ENCODE peak calls at places on chromosomes 2 and 18, in ten cellular contexts. A, V, N, X, B, K, R, T, G and P are unnamed samples.
A peak's percentile ranks its signal among the peaks of the same experiment; 100 is the strongest.

GRCh38 chr2:206457188-206457634 is 13.9 kb downstream of the ADAM23 start:
- DNase-seq in N (no peak), R (no peak), G (no peak), X (no peak), K (no peak), A (no peak), B (no peak), V (no peak), T (no peak), P (no peak)

GRCh38 chr2:122389694-122390093 is 634.2 kb downstream of the TSN start:
- DNase-seq in B (no peak), G (no peak), X (no peak), T (no peak), N (no peak), V (no peak), R (no peak), K (no peak), A (no peak), P (no peak)

GRCh38 chr18:36708366-36708765 is 120.4 kb downstream of the TPGS2 start:
- DNase-seq in R (no peak), N (no peak), A (no peak), B (no peak), X (no peak), T (no peak), V (no peak), K (no peak), G (no peak), P (no peak)

GRCh38 chr18:63119647-63120046 is 199.9 kb downstream of the BCL2 start:
- DNase-seq in K (peak; percentile 4), T (peak; percentile 20), R (peak; percentile 19), A (no peak), V (peak; percentile 29), B (peak; percentile 40), N (peak; percentile 50), X (no peak), G (no peak), P (peak; percentile 30)

GRCh38 chr2:196925445-196925767 is 1.1 kb downstream of the PGAP1 start:
- DNase-seq in A (no peak), R (no peak), B (no peak), V (no peak), T (no peak), G (no peak), K (no peak), X (no peak), N (peak; percentile 19), P (peak; percentile 47)

GRCh38 chr18:48217306-48218250 is 191.6 kb downstream of the ZBTB7C start:
- DNase-seq in T (no peak), R (no peak), G (no peak), N (no peak), X (no peak), A (no peak), V (no peak), K (no peak), B (no peak), P (no peak)

GRCh38 chr2:120442923-120443571 is 97.1 kb downstream of the INHBB start:
- DNase-seq in A (peak; percentile 89), N (no peak), R (peak; percentile 11), K (no peak), X (no peak), B (peak; percentile 49), V (no peak), T (peak; percentile 47), G (peak; percentile 44), P (no peak)

GRCh38 chr2:47803770-47804169 is 20.8 kb downstream of the MSH6 start:
- DNase-seq in G (no peak), R (no peak), V (no peak), A (no peak), K (no peak), X (no peak), B (no peak), N (no peak), T (no peak), P (no peak)

GRCh38 chr2:36963734-36964133 is 2.6 kb downstream of the STRN start:
- DNase-seq in N (no peak), A (no peak), V (no peak), R (no peak), T (no peak), K (no peak), G (no peak), B (no peak), X (no peak), P (no peak)

GRCh38 chr18:8701546-8702118 is 3.7 kb upstream of the MTCL1 start:
- DNase-seq in R (no peak), N (peak; percentile 86), X (no peak), A (no peak), G (no peak), B (no peak), T (no peak), K (no peak), V (peak; percentile 84), P (peak; percentile 84)

GRCh38 chr2:222791946-222792649 is 68.7 kb upstream of the ACSL3 start:
- DNase-seq in X (no peak), G (no peak), T (no peak), R (no peak), N (peak; percentile 50), K (no peak), B (no peak), V (no peak), A (peak; percentile 74), P (no peak)

GRCh38 chr2:134671498-134671897 is 47.3 kb downstream of the TMEM163 start:
- DNase-seq in K (no peak), T (peak; percentile 63), V (no peak), N (no peak), G (no peak), R (no peak), X (no peak), B (no peak), A (no peak), P (no peak)

GRCh38 chr2:175366814-175367213 is 185.3 kb upstream of the ATP5MC3 start:
- DNase-seq in V (peak; percentile 41), B (peak; percentile 60), T (peak; percentile 42), G (peak; percentile 10), X (no peak), A (no peak), R (peak; percentile 67), N (peak; percentile 65), K (peak; percentile 37), P (peak; percentile 62)

GRCh38 chr18:4319738-4320677 is 135.1 kb downstream of the DLGAP1 start:
- DNase-seq in B (no peak), T (no peak), R (no peak), N (no peak), X (no peak), A (no peak), K (no peak), G (no peak), V (no peak), P (no peak)

GRCh38 chr18:44839239-44839666 is 158.6 kb downstream of the SETBP1 start:
- DNase-seq in R (peak; percentile 65), B (peak; percentile 11), X (no peak), G (peak; percentile 63), V (no peak), A (peak; percentile 79), N (peak; percentile 58), T (no peak), K (no peak), P (peak; percentile 4)

GRCh38 chr2:187478719-187479118 is 30.7 kb upstream of the CALCRL start:
- DNase-seq in G (no peak), R (no peak), K (no peak), X (no peak), A (no peak), V (no peak), T (no peak), B (no peak), N (no peak), P (peak; percentile 6)

GRCh38 chr2:160494243-160494642 is 636 bp upstream of the RBMS1 start:
- DNase-seq in V (no peak), X (no peak), K (no peak), T (no peak), A (no peak), N (no peak), B (peak; percentile 10), R (no peak), G (no peak), P (peak; percentile 5)

GRCh38 chr2:240387669-240388358 is 47.6 kb upstream of the GPC1 start:
- DNase-seq in A (peak; percentile 40), V (peak; percentile 95), R (peak; percentile 97), G (no peak), N (peak; percentile 82), X (no peak), T (no peak), K (no peak), B (no peak), P (peak; percentile 97)

GRCh38 chr2:235235977-235236767 is 257.7 kb upstream of the AGAP1 start:
- DNase-seq in V (no peak), K (no peak), N (no peak), R (no peak), A (no peak), T (no peak), X (no peak), B (no peak), G (no peak), P (peak; percentile 23)

GRCh38 chr2:156649596-156649995 is 213.4 kb downstream of the GPD2 start:
- DNase-seq in K (no peak), X (no peak), G (no peak), T (no peak), B (no peak), V (no peak), N (no peak), A (no peak), R (no peak), P (no peak)

GRCh38 chr2:84939426-84940087 is 31.4 kb upstream of the KCMF1 start:
- DNase-seq in T (no peak), G (peak; percentile 74), K (no peak), B (no peak), V (no peak), N (no peak), R (no peak), A (no peak), X (no peak), P (no peak)

GRCh38 chr2:37774976-37775907 is 103.8 kb upstream of the CDC42EP3 start:
- DNase-seq in T (no peak), A (no peak), X (no peak), G (no peak), K (no peak), R (no peak), V (no peak), N (no peak), B (no peak), P (no peak)

GRCh38 chr2:186460465-186460864 is 25.6 kb upstream of the ZC3H15 start:
- DNase-seq in B (no peak), T (peak; percentile 20), G (no peak), K (peak; percentile 1), V (peak; percentile 23), R (peak; percentile 14), A (no peak), N (peak; percentile 4), X (no peak), P (peak; percentile 47)

GRCh38 chr2:25103287-25103871 is 61.5 kb downstream of the EFR3B start:
- DNase-seq in A (no peak), T (no peak), B (no peak), N (peak; percentile 90), V (peak; percentile 90), R (no peak), G (no peak), K (no peak), X (no peak), P (peak; percentile 89)